ENCODE peak calls at places on chromosomes 5 and 9, in nine cellular contexts. One of them, this sample, is unnamed.

GRCh38 chr5:5182508-5183191 is 42.5 kb downstream of the ADAMTS16 start:
- DNase-seq in glomerular endothelial cell: no peak
- DNase-seq in NCI-H1436 treated with DMSO at 0.1 percent for 48 hours: no peak
- DNase-seq in right atrium auricular region: no peak
- DNase-seq in naive thymus-derived CD8-positive, alpha-beta T cell: no peak
- DNase-seq in GM23248: no peak
- DNase-seq in glutamatergic neuron: no peak
- DNase-seq in cardiac muscle cell: no peak
- DNase-seq in amniotic stem cell: no peak
- DNase-seq in this sample: no peak

GRCh38 chr5:56019306-56020272 is 24.8 kb upstream of the IL6ST start:
- DNase-seq in amniotic stem cell: no peak
- DNase-seq in right atrium auricular region: no peak
- DNase-seq in glutamatergic neuron: no peak
- DNase-seq in glomerular endothelial cell: no peak
- DNase-seq in NCI-H1436 treated with DMSO at 0.1 percent for 48 hours: no peak
- DNase-seq in GM23248: peak
- DNase-seq in naive thymus-derived CD8-positive, alpha-beta T cell: no peak
- DNase-seq in cardiac muscle cell: peak
- DNase-seq in this sample: no peak

GRCh38 chr5:137666109-137666850 is 69.6 kb downstream of the KLHL3 start:
- DNase-seq in right atrium auricular region: peak
- DNase-seq in amniotic stem cell: no peak
- DNase-seq in glutamatergic neuron: no peak
- DNase-seq in GM23248: peak
- DNase-seq in naive thymus-derived CD8-positive, alpha-beta T cell: peak
- DNase-seq in cardiac muscle cell: peak
- DNase-seq in glomerular endothelial cell: no peak
- DNase-seq in NCI-H1436 treated with DMSO at 0.1 percent for 48 hours: no peak
- DNase-seq in this sample: peak

GRCh38 chr9:123282343-123283047 is 14.1 kb upstream of the STRBP start:
- DNase-seq in cardiac muscle cell: peak
- DNase-seq in naive thymus-derived CD8-positive, alpha-beta T cell: no peak
- DNase-seq in glomerular endothelial cell: no peak
- DNase-seq in right atrium auricular region: no peak
- DNase-seq in glutamatergic neuron: no peak
- DNase-seq in amniotic stem cell: no peak
- DNase-seq in NCI-H1436 treated with DMSO at 0.1 percent for 48 hours: no peak
- DNase-seq in GM23248: no peak
- DNase-seq in this sample: no peak

GRCh38 chr5:10289353-10289752 is 18.3 kb downstream of the CMBL start:
- DNase-seq in glomerular endothelial cell: no peak
- DNase-seq in GM23248: peak
- DNase-seq in NCI-H1436 treated with DMSO at 0.1 percent for 48 hours: no peak
- DNase-seq in cardiac muscle cell: no peak
- DNase-seq in right atrium auricular region: no peak
- DNase-seq in glutamatergic neuron: no peak
- DNase-seq in naive thymus-derived CD8-positive, alpha-beta T cell: no peak
- DNase-seq in amniotic stem cell: no peak
- DNase-seq in this sample: no peak

GRCh38 chr5:54545796-54546195 is 28.2 kb downstream of the SNX18 start:
- DNase-seq in glutamatergic neuron: no peak
- DNase-seq in naive thymus-derived CD8-positive, alpha-beta T cell: no peak
- DNase-seq in cardiac muscle cell: no peak
- DNase-seq in glomerular endothelial cell: no peak
- DNase-seq in right atrium auricular region: no peak
- DNase-seq in GM23248: no peak
- DNase-seq in NCI-H1436 treated with DMSO at 0.1 percent for 48 hours: no peak
- DNase-seq in amniotic stem cell: no peak
- DNase-seq in this sample: no peak

GRCh38 chr5:122415481-122416120 is 103.6 kb downstream of the SNCAIP start:
- DNase-seq in naive thymus-derived CD8-positive, alpha-beta T cell: no peak
- DNase-seq in GM23248: peak
- DNase-seq in cardiac muscle cell: peak
- DNase-seq in glomerular endothelial cell: peak
- DNase-seq in NCI-H1436 treated with DMSO at 0.1 percent for 48 hours: peak
- DNase-seq in glutamatergic neuron: peak
- DNase-seq in amniotic stem cell: peak
- DNase-seq in right atrium auricular region: peak
- DNase-seq in this sample: peak

GRCh38 chr5:103860327-103860726 is 297.7 kb upstream of the NUDT12 start:
- DNase-seq in glutamatergic neuron: no peak
- DNase-seq in right atrium auricular region: no peak
- DNase-seq in naive thymus-derived CD8-positive, alpha-beta T cell: no peak
- DNase-seq in cardiac muscle cell: no peak
- DNase-seq in NCI-H1436 treated with DMSO at 0.1 percent for 48 hours: no peak
- DNase-seq in amniotic stem cell: no peak
- DNase-seq in GM23248: no peak
- DNase-seq in glomerular endothelial cell: no peak
- DNase-seq in this sample: no peak

GRCh38 chr9:114852050-114852594 is 46.3 kb upstream of the TNFSF15 start:
- DNase-seq in NCI-H1436 treated with DMSO at 0.1 percent for 48 hours: no peak
- DNase-seq in glutamatergic neuron: no peak
- DNase-seq in cardiac muscle cell: peak
- DNase-seq in GM23248: peak
- DNase-seq in glomerular endothelial cell: no peak
- DNase-seq in right atrium auricular region: no peak
- DNase-seq in amniotic stem cell: no peak
- DNase-seq in naive thymus-derived CD8-positive, alpha-beta T cell: no peak
- DNase-seq in this sample: no peak

GRCh38 chr9:112061152-112061740 is 113.9 kb downstream of the SUSD1 start:
- DNase-seq in right atrium auricular region: peak
- DNase-seq in naive thymus-derived CD8-positive, alpha-beta T cell: no peak
- DNase-seq in cardiac muscle cell: peak
- DNase-seq in glomerular endothelial cell: peak
- DNase-seq in GM23248: peak
- DNase-seq in amniotic stem cell: peak
- DNase-seq in glutamatergic neuron: no peak
- DNase-seq in NCI-H1436 treated with DMSO at 0.1 percent for 48 hours: no peak
- DNase-seq in this sample: peak

GRCh38 chr9:5326893-5327548 is 12.7 kb downstream of the RLN1 start:
- DNase-seq in amniotic stem cell: no peak
- DNase-seq in cardiac muscle cell: peak
- DNase-seq in right atrium auricular region: no peak
- DNase-seq in GM23248: no peak
- DNase-seq in NCI-H1436 treated with DMSO at 0.1 percent for 48 hours: peak
- DNase-seq in glomerular endothelial cell: no peak
- DNase-seq in glutamatergic neuron: peak
- DNase-seq in naive thymus-derived CD8-positive, alpha-beta T cell: peak
- DNase-seq in this sample: no peak

GRCh38 chr5:35048910-35049309 is 1.2 kb upstream of the AGXT2 start:
- DNase-seq in right atrium auricular region: no peak
- DNase-seq in cardiac muscle cell: no peak
- DNase-seq in glutamatergic neuron: no peak
- DNase-seq in amniotic stem cell: no peak
- DNase-seq in GM23248: no peak
- DNase-seq in naive thymus-derived CD8-positive, alpha-beta T cell: no peak
- DNase-seq in NCI-H1436 treated with DMSO at 0.1 percent for 48 hours: no peak
- DNase-seq in glomerular endothelial cell: no peak
- DNase-seq in this sample: no peak

GRCh38 chr5:142110046-142110531 is 1.5 kb downstream of the NDFIP1 start:
- DNase-seq in amniotic stem cell: no peak
- DNase-seq in GM23248: peak
- DNase-seq in cardiac muscle cell: peak
- DNase-seq in right atrium auricular region: no peak
- DNase-seq in glomerular endothelial cell: no peak
- DNase-seq in naive thymus-derived CD8-positive, alpha-beta T cell: no peak
- DNase-seq in NCI-H1436 treated with DMSO at 0.1 percent for 48 hours: no peak
- DNase-seq in glutamatergic neuron: no peak
- DNase-seq in this sample: peak

GRCh38 chr5:150641006-150641570 is 628 bp downstream of the SYNPO start:
- DNase-seq in cardiac muscle cell: peak
- DNase-seq in naive thymus-derived CD8-positive, alpha-beta T cell: peak
- DNase-seq in glomerular endothelial cell: peak
- DNase-seq in GM23248: peak
- DNase-seq in right atrium auricular region: peak
- DNase-seq in amniotic stem cell: no peak
- DNase-seq in NCI-H1436 treated with DMSO at 0.1 percent for 48 hours: no peak
- DNase-seq in glutamatergic neuron: no peak
- DNase-seq in this sample: no peak

GRCh38 chr5:34500236-34500836 is 155.8 kb upstream of the RAI14 start:
- DNase-seq in naive thymus-derived CD8-positive, alpha-beta T cell: no peak
- DNase-seq in glutamatergic neuron: no peak
- DNase-seq in GM23248: peak
- DNase-seq in amniotic stem cell: no peak
- DNase-seq in NCI-H1436 treated with DMSO at 0.1 percent for 48 hours: no peak
- DNase-seq in right atrium auricular region: no peak
- DNase-seq in cardiac muscle cell: peak
- DNase-seq in glomerular endothelial cell: no peak
- DNase-seq in this sample: no peak

GRCh38 chr9:121660876-121661275 is 9.4 kb downstream of the DAB2IP start:
- DNase-seq in NCI-H1436 treated with DMSO at 0.1 percent for 48 hours: no peak
- DNase-seq in cardiac muscle cell: no peak
- DNase-seq in right atrium auricular region: no peak
- DNase-seq in amniotic stem cell: no peak
- DNase-seq in glutamatergic neuron: no peak
- DNase-seq in glomerular endothelial cell: no peak
- DNase-seq in GM23248: no peak
- DNase-seq in naive thymus-derived CD8-positive, alpha-beta T cell: peak
- DNase-seq in this sample: no peak

GRCh38 chr5:12522116-12522515 is 617.9 kb upstream of the CTNND2 start:
- DNase-seq in cardiac muscle cell: no peak
- DNase-seq in glutamatergic neuron: no peak
- DNase-seq in glomerular endothelial cell: no peak
- DNase-seq in GM23248: no peak
- DNase-seq in NCI-H1436 treated with DMSO at 0.1 percent for 48 hours: no peak
- DNase-seq in naive thymus-derived CD8-positive, alpha-beta T cell: no peak
- DNase-seq in amniotic stem cell: no peak
- DNase-seq in right atrium auricular region: no peak
- DNase-seq in this sample: no peak

GRCh38 chr9:124342946-124343485 is 72.2 kb downstream of the PSMB7 start:
- DNase-seq in NCI-H1436 treated with DMSO at 0.1 percent for 48 hours: peak
- DNase-seq in right atrium auricular region: peak
- DNase-seq in cardiac muscle cell: peak
- DNase-seq in GM23248: peak
- DNase-seq in amniotic stem cell: peak
- DNase-seq in naive thymus-derived CD8-positive, alpha-beta T cell: no peak
- DNase-seq in glomerular endothelial cell: no peak
- DNase-seq in glutamatergic neuron: peak
- DNase-seq in this sample: no peak

GRCh38 chr5:17278931-17279330 is 61.5 kb downstream of the BASP1 start:
- DNase-seq in glutamatergic neuron: no peak
- DNase-seq in right atrium auricular region: no peak
- DNase-seq in GM23248: no peak
- DNase-seq in NCI-H1436 treated with DMSO at 0.1 percent for 48 hours: no peak
- DNase-seq in naive thymus-derived CD8-positive, alpha-beta T cell: no peak
- DNase-seq in glomerular endothelial cell: no peak
- DNase-seq in cardiac muscle cell: no peak
- DNase-seq in amniotic stem cell: no peak
- DNase-seq in this sample: no peak

GRCh38 chr9:12426198-12426864 is 266.9 kb upstream of the TYRP1 start:
- DNase-seq in GM23248: peak
- DNase-seq in glutamatergic neuron: no peak
- DNase-seq in glomerular endothelial cell: no peak
- DNase-seq in NCI-H1436 treated with DMSO at 0.1 percent for 48 hours: peak
- DNase-seq in naive thymus-derived CD8-positive, alpha-beta T cell: no peak
- DNase-seq in cardiac muscle cell: peak
- DNase-seq in amniotic stem cell: no peak
- DNase-seq in right atrium auricular region: no peak
- DNase-seq in this sample: no peak

GRCh38 chr9:118963674-118964073 is 405.6 kb downstream of the BRINP1 start:
- DNase-seq in GM23248: no peak
- DNase-seq in glutamatergic neuron: no peak
- DNase-seq in cardiac muscle cell: no peak
- DNase-seq in naive thymus-derived CD8-positive, alpha-beta T cell: no peak
- DNase-seq in NCI-H1436 treated with DMSO at 0.1 percent for 48 hours: peak
- DNase-seq in glomerular endothelial cell: no peak
- DNase-seq in amniotic stem cell: no peak
- DNase-seq in right atrium auricular region: no peak
- DNase-seq in this sample: no peak

GRCh38 chr5:120405291-120405864 is 58.7 kb upstream of the PRR16 start:
- DNase-seq in NCI-H1436 treated with DMSO at 0.1 percent for 48 hours: no peak
- DNase-seq in GM23248: peak
- DNase-seq in amniotic stem cell: peak
- DNase-seq in cardiac muscle cell: peak
- DNase-seq in glutamatergic neuron: no peak
- DNase-seq in naive thymus-derived CD8-positive, alpha-beta T cell: no peak
- DNase-seq in glomerular endothelial cell: peak
- DNase-seq in right atrium auricular region: no peak
- DNase-seq in this sample: no peak

GRCh38 chr9:15901572-15901971 is 348.7 kb downstream of the CCDC171 start:
- DNase-seq in cardiac muscle cell: no peak
- DNase-seq in glomerular endothelial cell: no peak
- DNase-seq in amniotic stem cell: no peak
- DNase-seq in right atrium auricular region: no peak
- DNase-seq in NCI-H1436 treated with DMSO at 0.1 percent for 48 hours: no peak
- DNase-seq in naive thymus-derived CD8-positive, alpha-beta T cell: no peak
- DNase-seq in GM23248: no peak
- DNase-seq in glutamatergic neuron: no peak
- DNase-seq in this sample: no peak

GRCh38 chr5:136276087-136276486 is 83.1 kb upstream of the SMIM32 start:
- DNase-seq in GM23248: no peak
- DNase-seq in glutamatergic neuron: no peak
- DNase-seq in glomerular endothelial cell: no peak
- DNase-seq in amniotic stem cell: no peak
- DNase-seq in NCI-H1436 treated with DMSO at 0.1 percent for 48 hours: no peak
- DNase-seq in cardiac muscle cell: no peak
- DNase-seq in naive thymus-derived CD8-positive, alpha-beta T cell: no peak
- DNase-seq in right atrium auricular region: no peak
- DNase-seq in this sample: no peak

GRCh38 chr9:68963416-68963815 is 50.5 kb downstream of the PRKACG start:
- DNase-seq in glutamatergic neuron: no peak
- DNase-seq in NCI-H1436 treated with DMSO at 0.1 percent for 48 hours: no peak
- DNase-seq in right atrium auricular region: no peak
- DNase-seq in cardiac muscle cell: no peak
- DNase-seq in glomerular endothelial cell: no peak
- DNase-seq in naive thymus-derived CD8-positive, alpha-beta T cell: no peak
- DNase-seq in GM23248: no peak
- DNase-seq in amniotic stem cell: no peak
- DNase-seq in this sample: no peak

GRCh38 chr9:101968392-101968791 is 229.9 kb upstream of the GRIN3A start:
- DNase-seq in GM23248: no peak
- DNase-seq in cardiac muscle cell: no peak
- DNase-seq in right atrium auricular region: no peak
- DNase-seq in naive thymus-derived CD8-positive, alpha-beta T cell: no peak
- DNase-seq in NCI-H1436 treated with DMSO at 0.1 percent for 48 hours: no peak
- DNase-seq in glutamatergic neuron: no peak
- DNase-seq in glomerular endothelial cell: no peak
- DNase-seq in amniotic stem cell: no peak
- DNase-seq in this sample: no peak

GRCh38 chr9:132293145-132293721 is 61.6 kb downstream of the SETX start:
- DNase-seq in cardiac muscle cell: no peak
- DNase-seq in GM23248: no peak
- DNase-seq in right atrium auricular region: no peak
- DNase-seq in amniotic stem cell: no peak
- DNase-seq in glutamatergic neuron: no peak
- DNase-seq in NCI-H1436 treated with DMSO at 0.1 percent for 48 hours: no peak
- DNase-seq in glomerular endothelial cell: no peak
- DNase-seq in naive thymus-derived CD8-positive, alpha-beta T cell: no peak
- DNase-seq in this sample: no peak

GRCh38 chr9:89674667-89675402 is 70.0 kb downstream of the GADD45G start:
- DNase-seq in glutamatergic neuron: peak
- DNase-seq in cardiac muscle cell: peak
- DNase-seq in naive thymus-derived CD8-positive, alpha-beta T cell: no peak
- DNase-seq in NCI-H1436 treated with DMSO at 0.1 percent for 48 hours: peak
- DNase-seq in glomerular endothelial cell: no peak
- DNase-seq in amniotic stem cell: no peak
- DNase-seq in right atrium auricular region: no peak
- DNase-seq in GM23248: peak
- DNase-seq in this sample: no peak